ENCODE peak calls at places on chromosomes 11 and 22, in ten cellular contexts. X is small intestine; C is DMS153; L is stimulated activated naive CD8-positive, alpha-beta T cell treated with anti-CD3 and anti-CD28 coated beads, Interleukin-15, Interleukin-2, amounts not matched to agents 100 U/mL and 50 U/mL, for 24 hours; S is KBM-7; J is glutamatergic neuron; V is GM23338; E is stimulated activated CD4-positive, alpha-beta T cell treated with anti-CD3 and anti-CD28 coated beads, Interleukin-4, amount 100 ng/mL, for 4 hours; R is activated T-helper 1 cell treated with anti-CD3 and anti-CD28 coated beads, Interleukin-12 subunit alpha, Interleukin-12 subunit beta, Interleukin-2, Interleukin-4 antibody, amounts not matched to agents 30 ng/mL and 10 ng/mL and 1 ng/mL, durations not matched to agents 14 hours and 24 hours and 36 hours; D is NCI-H510A treated with DMSO at 0.1 percent for 48 hours. A is an unnamed sample.

GRCh38 chr11:86069408-86070086 is 663 bp upstream of the PICALM start:
- DNase-seq in X (peak; percentile 70), J (no peak), R (no peak), D (peak; percentile 65), S (peak; percentile 90), E (no peak), V (peak; percentile 79), L (no peak), C (peak; percentile 29), A (no peak)

GRCh38 chr11:74749965-74750296 is 1.3 kb downstream of the RNF169 start:
- DNase-seq in R (no peak), J (no peak), L (no peak), D (no peak), X (no peak), C (no peak), S (no peak), E (no peak), V (no peak), A (no peak)

GRCh38 chr11:68610452-68611116 is 73.8 kb upstream of the GAL start:
- DNase-seq in E (no peak), J (no peak), R (no peak), L (no peak), V (peak; percentile 38), S (no peak), C (no peak), X (no peak), D (no peak), A (no peak)

GRCh38 chr11:17734986-17735822 is 623 bp downstream of the KCNC1 start:
- DNase-seq in C (no peak), D (no peak), L (peak; percentile 60), R (peak; percentile 10), V (peak; percentile 87), X (peak; percentile 38), E (peak; percentile 20), J (peak; percentile 69), S (peak; percentile 58), A (peak; percentile 84)

GRCh38 chr11:68081691-68082090 is 39.5 kb downstream of the CHKA start:
- DNase-seq in L (no peak), V (no peak), R (no peak), X (no peak), E (no peak), D (no peak), J (no peak), S (no peak), C (no peak), A (no peak)

GRCh38 chr11:2272241-2272945 is 2.0 kb upstream of the ASCL2 start:
- DNase-seq in S (no peak), X (no peak), V (no peak), D (no peak), C (no peak), E (no peak), L (no peak), J (no peak), R (no peak), A (peak; percentile 33)

GRCh38 chr11:121368504-121368903 is 75.9 kb downstream of the SC5D start:
- DNase-seq in J (no peak), L (no peak), X (no peak), S (no peak), C (no peak), R (no peak), E (no peak), D (no peak), V (no peak), A (no peak)

GRCh38 chr11:62336949-62337681 is at the start of gene ASRGL1:
- DNase-seq in X (peak; percentile 81), S (no peak), R (peak; percentile 76), D (peak; percentile 84), L (peak; percentile 87), V (peak; percentile 96), C (peak; percentile 85), E (peak; percentile 80), J (peak; percentile 88), A (peak; percentile 89)

GRCh38 chr11:119019996-119020395 is 1.4 kb downstream of the TRAPPC4 start:
- DNase-seq in S (no peak), J (no peak), R (no peak), X (no peak), V (no peak), E (no peak), C (no peak), D (no peak), L (no peak), A (no peak)

GRCh38 chr11:13258855-13259254 is 18.7 kb upstream of the BMAL1 start:
- DNase-seq in R (no peak), S (no peak), E (no peak), L (no peak), J (no peak), X (no peak), D (no peak), V (peak; percentile 11), C (no peak), A (no peak)

GRCh38 chr22:29209624-29209929 is 3.9 kb downstream of the EMID1 start:
- DNase-seq in X (no peak), V (peak; percentile 39), C (no peak), L (no peak), J (no peak), S (no peak), E (no peak), D (no peak), R (no peak), A (no peak)

GRCh38 chr11:3021125-3021524 is 29.0 kb upstream of the NAP1L4 start:
- DNase-seq in V (peak; percentile 78), D (no peak), J (peak; percentile 52), C (peak; percentile 22), L (no peak), R (no peak), S (peak; percentile 23), X (peak; percentile 76), E (peak; percentile 15), A (no peak)

GRCh38 chr11:79220171-79220570 is 220.7 kb downstream of the TENM4 start:
- DNase-seq in J (no peak), R (no peak), X (no peak), D (no peak), S (no peak), C (no peak), L (no peak), V (no peak), E (no peak), A (no peak)